ENCODE peak calls at places on chromosomes 13 and 19, in four cellular contexts. One of them, this sample, is unnamed.
A peak's percentile ranks its signal among the peaks of the same experiment; 100 is the strongest.

GRCh38 chr13:95728957-95729356 is 52.0 kb downstream of the DNAJC3 start:
- DNase-seq in AG04450: no peak
- DNase-seq in psoas muscle: no peak
- DNase-seq in left lung: no peak
- DNase-seq in this sample: no peak

GRCh38 chr19:40650749-40651305 is 39.6 kb downstream of the NUMBL start:
- DNase-seq in AG04450: peak; percentile 36
- DNase-seq in psoas muscle: peak; percentile 56
- DNase-seq in left lung: peak; percentile 16
- DNase-seq in this sample: no peak

GRCh38 chr13:26494591-26494990 is 62.9 kb upstream of the WASF3 start:
- DNase-seq in left lung: no peak
- DNase-seq in AG04450: no peak
- DNase-seq in psoas muscle: no peak
- DNase-seq in this sample: no peak

GRCh38 chr19:33507021-33507956 is 14.3 kb downstream of the PEPD start:
- DNase-seq in left lung: no peak
- DNase-seq in psoas muscle: peak; percentile 34
- DNase-seq in AG04450: no peak
- DNase-seq in this sample: peak; percentile 62

GRCh38 chr13:24618219-24618955 is 61.8 kb upstream of the ATP12A start:
- DNase-seq in left lung: no peak
- DNase-seq in psoas muscle: no peak
- DNase-seq in AG04450: no peak
- DNase-seq in this sample: no peak

GRCh38 chr13:64423467-64423866 is 2806.7 kb downstream of the PCDH9 start:
- DNase-seq in AG04450: no peak
- DNase-seq in psoas muscle: no peak
- DNase-seq in left lung: no peak
- DNase-seq in this sample: no peak

GRCh38 chr13:41017153-41017552 is 2.0 kb downstream of the ELF1 start:
- DNase-seq in AG04450: no peak
- DNase-seq in left lung: no peak
- DNase-seq in psoas muscle: no peak
- DNase-seq in this sample: no peak

GRCh38 chr19:42324655-42325307 is 654 bp upstream of the MEGF8 start:
- DNase-seq in AG04450: no peak
- DNase-seq in left lung: no peak
- DNase-seq in psoas muscle: no peak
- DNase-seq in this sample: no peak

GRCh38 chr19:3785464-3785937 is 680 bp downstream of the MATK start:
- DNase-seq in left lung: peak; percentile 73
- DNase-seq in psoas muscle: no peak
- DNase-seq in AG04450: no peak
- DNase-seq in this sample: no peak

DNA sequence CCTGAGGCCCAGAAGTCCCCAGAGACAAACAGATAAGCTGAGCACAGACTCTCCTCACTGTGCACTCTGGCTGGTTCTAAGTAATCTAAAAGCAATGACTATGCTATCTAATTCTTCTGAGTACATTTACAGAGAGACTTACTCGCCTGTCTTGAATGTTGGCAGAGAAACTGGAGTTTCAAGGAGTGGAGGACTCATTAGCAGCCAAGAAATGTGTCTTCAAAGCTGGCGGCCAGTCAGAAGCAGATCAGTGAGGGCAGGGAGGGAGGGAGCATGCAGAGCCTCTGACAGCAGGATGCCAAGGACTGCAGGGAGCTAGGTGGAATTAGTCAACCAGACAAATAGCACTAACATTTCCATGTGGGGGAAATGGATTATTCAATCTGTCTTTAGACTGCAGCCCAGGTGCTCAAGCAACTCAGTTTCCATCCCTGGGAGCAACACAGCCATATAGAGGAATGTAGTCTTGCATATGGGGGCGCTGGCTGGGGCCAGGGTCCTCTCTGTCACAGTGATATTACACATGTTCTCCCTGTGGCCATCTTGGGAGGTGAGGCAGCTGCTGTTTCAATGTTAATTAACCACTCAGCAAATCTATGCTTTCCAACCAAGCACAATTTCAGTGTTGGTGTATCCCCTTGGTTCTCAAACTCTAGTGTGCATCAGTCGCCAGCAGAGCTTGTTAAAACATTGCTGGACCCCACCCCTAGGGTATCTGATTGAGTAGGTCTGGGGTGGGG is 97.9 kb downstream of the CCNA1 start:
- DNase-seq in psoas muscle: no peak
- DNase-seq in AG04450: no peak
- DNase-seq in left lung: no peak
- DNase-seq in this sample: no peak
- H3K27ac ChIP-seq in psoas muscle: no peak overlapping the region
- H3K27ac ChIP-seq in AG04450: no peak overlapping the region
- H3K27ac ChIP-seq in left lung: no peak overlapping the region
- H3K27ac ChIP-seq in this sample: no peak overlapping the region

GRCh38 chr19:39415111-39416046 is 2.9 kb downstream of the PLEKHG2 start:
- DNase-seq in psoas muscle: no peak
- DNase-seq in left lung: no peak
- DNase-seq in AG04450: no peak
- DNase-seq in this sample: no peak
- TF ChIP-seq CTCF in psoas muscle: no peak
- TF ChIP-seq CTCF in left lung: no peak
- TF ChIP-seq CTCF in AG04450: peak; percentile 4
- TF ChIP-seq CTCF in this sample: no peak

GRCh38 chr19:47512183-47512947 is 2.5 kb downstream of the NAPA start:
- DNase-seq in left lung: no peak
- DNase-seq in AG04450: no peak
- DNase-seq in psoas muscle: peak; percentile 21
- DNase-seq in this sample: peak; percentile 87
- H3K27ac ChIP-seq in left lung: peak overlapping the region; percentile 60
- H3K27ac ChIP-seq in AG04450: peak overlapping the region; percentile 57
- H3K27ac ChIP-seq in psoas muscle: peak overlapping the region; percentile 99
- H3K27ac ChIP-seq in this sample: peak overlapping the region; percentile 59

GRCh38 chr13:21338651-21339278 is 120.3 kb downstream of the ZDHHC20 start:
- DNase-seq in AG04450: no peak
- DNase-seq in left lung: no peak
- DNase-seq in psoas muscle: no peak
- DNase-seq in this sample: no peak

GRCh38 chr13:21341637-21342422 is 117.3 kb downstream of the ZDHHC20 start:
- DNase-seq in AG04450: no peak
- DNase-seq in psoas muscle: no peak
- DNase-seq in left lung: no peak
- DNase-seq in this sample: no peak

GRCh38 chr13:21342699-21343442 is 116.2 kb downstream of the ZDHHC20 start:
- DNase-seq in AG04450: no peak
- DNase-seq in left lung: no peak
- DNase-seq in psoas muscle: no peak
- DNase-seq in this sample: no peak

GRCh38 chr13:21336609-21337008 is 122.5 kb downstream of the ZDHHC20 start:
- DNase-seq in psoas muscle: no peak
- DNase-seq in AG04450: no peak
- DNase-seq in left lung: no peak
- DNase-seq in this sample: no peak

DNA sequence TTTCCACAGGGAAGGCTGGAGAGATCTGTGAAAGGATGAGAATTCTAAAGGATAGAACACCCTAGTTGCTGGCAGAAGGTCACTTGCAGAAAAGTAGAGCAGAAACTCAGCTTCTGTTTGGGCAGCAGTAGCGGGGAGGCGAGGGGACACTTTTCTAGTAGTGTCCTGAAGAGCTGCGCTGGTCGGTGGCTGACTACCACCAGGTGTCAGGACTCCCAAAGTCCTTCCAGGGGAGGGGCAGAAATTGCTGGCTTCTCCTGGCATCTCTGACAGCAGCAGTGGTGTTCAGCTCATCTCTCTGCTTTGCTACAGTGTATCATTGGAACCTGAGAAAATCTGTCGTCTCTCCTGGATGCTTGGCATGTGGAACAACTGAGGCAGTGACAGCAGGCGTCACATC is 120.9 kb downstream of the ZDHHC20 start:
- DNase-seq in psoas muscle: no peak
- DNase-seq in left lung: no peak
- DNase-seq in AG04450: no peak
- DNase-seq in this sample: no peak
- TF ChIP-seq CTCF in psoas muscle: no peak
- TF ChIP-seq CTCF in left lung: no peak
- TF ChIP-seq CTCF in AG04450: no peak
- TF ChIP-seq CTCF in this sample: no peak

GRCh38 chr13:112648966-112649690 is 40.7 kb upstream of the ATP11A start:
- DNase-seq in AG04450: no peak
- DNase-seq in left lung: no peak
- DNase-seq in psoas muscle: no peak
- DNase-seq in this sample: no peak
- H3K27ac ChIP-seq in AG04450: no peak overlapping the region
- H3K27ac ChIP-seq in left lung: no peak overlapping the region
- H3K27ac ChIP-seq in psoas muscle: no peak overlapping the region
- H3K27ac ChIP-seq in this sample: no peak overlapping the region

GRCh38 chr19:18059902-18060301 is 26.8 kb downstream of the IL12RB1 start:
- DNase-seq in left lung: no peak
- DNase-seq in psoas muscle: no peak
- DNase-seq in AG04450: no peak
- DNase-seq in this sample: no peak

GRCh38 chr19:18060472-18060871 is 26.3 kb downstream of the IL12RB1 start:
- DNase-seq in psoas muscle: no peak
- DNase-seq in AG04450: no peak
- DNase-seq in left lung: no peak
- DNase-seq in this sample: no peak

GRCh38 chr19:18062043-18062442 is 24.7 kb downstream of the IL12RB1 start:
- DNase-seq in AG04450: no peak
- DNase-seq in psoas muscle: no peak
- DNase-seq in left lung: no peak
- DNase-seq in this sample: no peak

GRCh38 chr19:18065173-18065495 is 21.6 kb downstream of the IL12RB1 start:
- DNase-seq in psoas muscle: no peak
- DNase-seq in AG04450: no peak
- DNase-seq in left lung: no peak
- DNase-seq in this sample: no peak

GRCh38 chr19:18063463-18063862 is 23.3 kb downstream of the IL12RB1 start:
- DNase-seq in left lung: no peak
- DNase-seq in psoas muscle: no peak
- DNase-seq in AG04450: no peak
- DNase-seq in this sample: peak; percentile 67
- TF ChIP-seq CTCF in left lung: no peak
- TF ChIP-seq CTCF in psoas muscle: no peak
- TF ChIP-seq CTCF in AG04450: no peak
- TF ChIP-seq CTCF in this sample: no peak

DNA sequence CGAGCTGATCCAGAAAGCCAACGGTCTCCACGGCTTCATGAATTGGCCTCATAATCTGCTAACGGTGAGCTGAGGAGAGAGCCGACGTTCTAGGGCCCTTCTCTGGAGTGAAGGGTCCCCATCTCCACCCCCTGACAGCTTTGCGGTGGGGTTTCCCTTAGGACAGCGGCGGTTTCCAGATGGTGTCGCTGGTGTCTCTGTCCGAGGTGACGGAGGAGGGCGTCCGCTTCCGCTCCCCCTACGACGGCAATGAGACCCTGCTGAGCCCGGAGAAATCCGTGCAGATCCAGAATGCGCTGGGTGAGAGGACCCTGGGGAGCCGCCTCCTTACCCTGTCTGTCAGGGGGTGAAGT is 692 bp downstream of the QTRT1 start:
- DNase-seq in AG04450: no peak
- DNase-seq in psoas muscle: no peak
- DNase-seq in left lung: no peak
- DNase-seq in this sample: no peak
- H3K27ac ChIP-seq in AG04450: peak overlapping the region; percentile 70
- H3K27ac ChIP-seq in psoas muscle: peak overlapping the region; percentile 82
- H3K27ac ChIP-seq in left lung: no peak overlapping the region
- H3K27ac ChIP-seq in this sample: peak overlapping the region; percentile 7

GRCh38 chr13:36882829-36883390 is 37.1 kb downstream of the SMAD9 start:
- DNase-seq in psoas muscle: no peak
- DNase-seq in AG04450: no peak
- DNase-seq in left lung: no peak
- DNase-seq in this sample: no peak

GRCh38 chr13:36880961-36881360 is 39.1 kb downstream of the SMAD9 start:
- DNase-seq in left lung: no peak
- DNase-seq in AG04450: no peak
- DNase-seq in psoas muscle: no peak
- DNase-seq in this sample: no peak

GRCh38 chr13:36884235-36884634 is 35.8 kb downstream of the SMAD9 start:
- DNase-seq in AG04450: no peak
- DNase-seq in psoas muscle: no peak
- DNase-seq in left lung: no peak
- DNase-seq in this sample: no peak

GRCh38 chr13:36885901-36886300 is 34.1 kb downstream of the SMAD9 start:
- DNase-seq in left lung: no peak
- DNase-seq in AG04450: no peak
- DNase-seq in psoas muscle: no peak
- DNase-seq in this sample: no peak

DNA sequence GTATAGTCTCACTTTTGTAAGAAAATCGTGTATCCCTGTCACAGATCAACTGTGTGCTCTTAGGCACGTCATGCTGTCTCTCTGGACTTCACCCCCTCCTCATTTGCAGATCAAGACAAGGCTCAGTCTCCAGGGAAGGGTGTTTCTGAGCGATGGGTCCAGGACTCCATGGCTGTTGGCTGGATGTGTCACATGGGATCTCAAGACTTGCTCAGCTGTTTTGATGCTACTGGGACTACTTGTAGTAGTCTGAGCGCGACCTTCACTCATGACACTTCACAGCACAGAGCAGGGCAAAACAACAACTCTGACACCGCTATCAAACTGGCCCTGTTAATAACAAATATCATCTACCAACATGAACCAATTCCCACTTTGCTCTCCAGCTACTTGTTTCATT is 36.2 kb downstream of the SMAD9 start:
- DNase-seq in AG04450: no peak
- DNase-seq in left lung: no peak
- DNase-seq in psoas muscle: no peak
- DNase-seq in this sample: no peak
- TF ChIP-seq CTCF in AG04450: no peak
- TF ChIP-seq CTCF in left lung: no peak
- TF ChIP-seq CTCF in psoas muscle: no peak
- TF ChIP-seq CTCF in this sample: no peak

GRCh38 chr13:35278917-35279316 is 197.6 kb downstream of the MAB21L1 start:
- DNase-seq in AG04450: no peak
- DNase-seq in psoas muscle: no peak
- DNase-seq in left lung: no peak
- DNase-seq in this sample: no peak
- H3K27ac ChIP-seq in AG04450: no peak overlapping the region
- H3K27ac ChIP-seq in psoas muscle: no peak overlapping the region
- H3K27ac ChIP-seq in left lung: no peak overlapping the region
- H3K27ac ChIP-seq in this sample: no peak overlapping the region